ENCODE peak calls at places on chromosomes 6 and 20, in five cellular contexts. L, N, O, D and Q are unnamed samples.

GRCh38 chr20:34250005-34250404 is 8.8 kb downstream of the ASIP start:
- DNase-seq in L (no peak), N (no peak), D (no peak), O (no peak), Q (no peak)

GRCh38 chr6:31222496-31222895 is 49.4 kb downstream of the HLA-C start:
- DNase-seq in D (no peak), N (no peak), L (no peak), O (peak), Q (no peak)

GRCh38 chr6:143629104-143630080 is 48.4 kb upstream of the PHACTR2 start:
- DNase-seq in D (no peak), L (no peak), O (no peak), N (no peak), Q (no peak)

GRCh38 chr20:21189761-21190523 is 64.1 kb downstream of the KIZ start:
- DNase-seq in N (peak), L (no peak), D (no peak), O (no peak), Q (no peak)

GRCh38 chr6:132830236-132830799 is 15.9 kb downstream of the RPS12 start:
- DNase-seq in L (no peak), N (no peak), D (peak), O (peak), Q (no peak)

GRCh38 chr20:34364013-34364382 is 925 bp downstream of the ITCH start:
- DNase-seq in L (peak), D (no peak), N (no peak), O (peak), Q (no peak)

GRCh38 chr6:13730704-13731103 is 19.1 kb upstream of the RANBP9 start:
- DNase-seq in D (no peak), L (no peak), O (no peak), N (no peak), Q (no peak)

GRCh38 chr20:32003325-32003724 is 6.9 kb upstream of the CCM2L start:
- DNase-seq in D (no peak), N (no peak), L (no peak), O (no peak), Q (no peak)

GRCh38 chr20:23132930-23133559 is 46.9 kb upstream of the CD93 start:
- DNase-seq in O (no peak), L (no peak), D (no peak), N (no peak), Q (peak)

GRCh38 chr20:32539063-32539816 is 45.9 kb downstream of the NOL4L start:
- DNase-seq in L (peak), N (no peak), O (no peak), D (no peak), Q (no peak)

GRCh38 chr6:35583893-35584688 is 71.4 kb upstream of the TULP1 start:
- DNase-seq in N (peak), O (peak), D (no peak), L (peak), Q (no peak)

GRCh38 chr6:151592449-151593169 is 98.8 kb downstream of the CCDC170 start:
- DNase-seq in D (no peak), N (no peak), O (no peak), L (no peak), Q (no peak)

GRCh38 chr6:27862396-27863061 is 49.7 kb downstream of the OR2B2 start:
- DNase-seq in O (no peak), L (no peak), D (no peak), N (no peak), Q (no peak)

GRCh38 chr6:170271771-170272314 is 19.0 kb downstream of the DLL1 start:
- DNase-seq in O (peak), N (no peak), D (no peak), L (peak), Q (no peak)

GRCh38 chr6:85049282-85049681 is 284.9 kb upstream of the TBX18 start:
- DNase-seq in N (no peak), L (no peak), D (no peak), O (no peak), Q (no peak)

GRCh38 chr6:83343121-83343520 is 87.7 kb downstream of the ME1 start:
- DNase-seq in O (no peak), N (no peak), D (no peak), L (no peak), Q (no peak)

GRCh38 chr6:135224037-135224647 is 43.0 kb downstream of the MYB start:
- DNase-seq in L (no peak), D (no peak), O (peak), N (no peak), Q (no peak)

GRCh38 chr6:156662025-156662445 is 115.1 kb upstream of the ARID1B start:
- DNase-seq in N (peak), D (no peak), L (peak), O (no peak), Q (no peak)

GRCh38 chr20:51412991-51413471 is 129.5 kb downstream of the NFATC2 start:
- DNase-seq in L (no peak), D (no peak), O (no peak), N (no peak), Q (peak)

GRCh38 chr20:37317316-37317715 is 27.9 kb downstream of the MANBAL start:
- DNase-seq in L (no peak), N (no peak), O (no peak), D (no peak), Q (no peak)

GRCh38 chr6:18392346-18392877 is 5.3 kb downstream of the RNF144B start:
- DNase-seq in L (no peak), N (no peak), O (no peak), D (no peak), Q (no peak)

GRCh38 chr20:32528291-32528891 is 56.7 kb downstream of the NOL4L start:
- DNase-seq in L (peak), N (no peak), O (no peak), D (peak), Q (no peak)

GRCh38 chr6:33091957-33092356 is 16.2 kb downstream of the HLA-DPB1 start:
- DNase-seq in D (no peak), L (peak), O (peak), N (peak), Q (no peak)

GRCh38 chr20:51696304-51697118 is 71.7 kb downstream of the ATP9A start:
- DNase-seq in D (no peak), L (no peak), N (no peak), O (no peak), Q (no peak)

GRCh38 chr6:147782302-147782701 is 273.8 kb downstream of the SAMD5 start:
- DNase-seq in N (no peak), D (no peak), L (no peak), O (no peak), Q (no peak)

GRCh38 chr6:56746767-56747504 is 104.2 kb upstream of the DST start:
- DNase-seq in D (no peak), N (no peak), L (no peak), O (no peak), Q (no peak)

GRCh38 chr6:111920581-111920980 is 47.3 kb upstream of the FYN start:
- DNase-seq in L (no peak), N (no peak), O (no peak), D (no peak), Q (no peak)

GRCh38 chr6:136524936-136525413 is 25.2 kb downstream of the MAP7 start:
- DNase-seq in L (no peak), N (no peak), D (no peak), O (no peak), Q (no peak)

GRCh38 chr6:3510178-3510577 is 53.3 kb upstream of the SLC22A23 start:
- DNase-seq in O (no peak), N (no peak), D (no peak), L (no peak), Q (no peak)

GRCh38 chr6:139204978-139205377 is 70.1 kb downstream of the HECA start:
- DNase-seq in L (peak), O (no peak), D (no peak), N (no peak), Q (no peak)

GRCh38 chr20:51259455-51259854 is 236.5 kb upstream of the KCNG1 start:
- DNase-seq in O (no peak), L (no peak), N (no peak), D (no peak), Q (no peak)

GRCh38 chr6:78942451-78942850 is 75.1 kb downstream of the IRAK1BP1 start:
- DNase-seq in D (no peak), L (no peak), O (no peak), N (no peak), Q (no peak)